ENCODE peak calls at places on chromosome 1, in four cellular contexts. One of them, this sample, is unnamed.

GRCh38 chr1:30814292-30814691 is 56.7 kb upstream of the LAPTM5 start:
- DNase-seq in astrocyte of the cerebellum: no peak
- DNase-seq in right cardiac atrium: no peak
- DNase-seq in naive B cell: no peak
- DNase-seq in this sample: no peak

GRCh38 chr1:180566495-180566894 is 7.7 kb downstream of the OVAAL start:
- DNase-seq in astrocyte of the cerebellum: no peak
- DNase-seq in right cardiac atrium: no peak
- DNase-seq in naive B cell: no peak
- DNase-seq in this sample: no peak

GRCh38 chr1:150065184-150065871 is 2.2 kb upstream of the VPS45 start:
- DNase-seq in astrocyte of the cerebellum: no peak
- DNase-seq in right cardiac atrium: no peak
- DNase-seq in naive B cell: no peak
- DNase-seq in this sample: no peak

GRCh38 chr1:248821101-248821500 is 4.6 kb downstream of the SH3BP5L start:
- DNase-seq in astrocyte of the cerebellum: peak; percentile 27
- DNase-seq in right cardiac atrium: no peak
- DNase-seq in naive B cell: no peak
- DNase-seq in this sample: no peak

GRCh38 chr1:11253226-11253625 is 9.1 kb downstream of the MTOR start:
- DNase-seq in right cardiac atrium: no peak
- DNase-seq in astrocyte of the cerebellum: no peak
- DNase-seq in naive B cell: no peak
- DNase-seq in this sample: no peak

GRCh38 chr1:9180077-9180819 is 51.3 kb upstream of the GPR157 start:
- DNase-seq in astrocyte of the cerebellum: no peak
- DNase-seq in naive B cell: no peak
- DNase-seq in right cardiac atrium: no peak
- DNase-seq in this sample: no peak

GRCh38 chr1:155062702-155063411 is 683 bp upstream of the EFNA4 start:
- DNase-seq in right cardiac atrium: peak; percentile 60
- DNase-seq in astrocyte of the cerebellum: no peak
- DNase-seq in naive B cell: peak; percentile 65
- DNase-seq in this sample: peak; percentile 77

GRCh38 chr1:147634645-147635044 is 35.7 kb downstream of the ACP6 start:
- DNase-seq in astrocyte of the cerebellum: no peak
- DNase-seq in naive B cell: no peak
- DNase-seq in right cardiac atrium: no peak
- DNase-seq in this sample: no peak

GRCh38 chr1:43586136-43586726 is 55.5 kb downstream of the PTPRF start:
- DNase-seq in astrocyte of the cerebellum: no peak
- DNase-seq in right cardiac atrium: no peak
- DNase-seq in naive B cell: no peak
- DNase-seq in this sample: no peak

GRCh38 chr1:41735587-41736290 is 183.0 kb downstream of the HIVEP3 start:
- DNase-seq in right cardiac atrium: peak; percentile 47
- DNase-seq in astrocyte of the cerebellum: no peak
- DNase-seq in naive B cell: no peak
- DNase-seq in this sample: no peak

GRCh38 chr1:15951341-15952153 is 24.4 kb downstream of the ZBTB17 start:
- DNase-seq in naive B cell: no peak
- DNase-seq in right cardiac atrium: no peak
- DNase-seq in astrocyte of the cerebellum: no peak
- DNase-seq in this sample: no peak

GRCh38 chr1:29581256-29581655 is 344.9 kb downstream of the PTPRU start:
- DNase-seq in naive B cell: no peak
- DNase-seq in right cardiac atrium: no peak
- DNase-seq in astrocyte of the cerebellum: peak; percentile 33
- DNase-seq in this sample: no peak

GRCh38 chr1:12096615-12097014 is 33.5 kb downstream of the TNFRSF8 start:
- DNase-seq in astrocyte of the cerebellum: no peak
- DNase-seq in naive B cell: no peak
- DNase-seq in right cardiac atrium: no peak
- DNase-seq in this sample: no peak

GRCh38 chr1:244324176-244324883 is 127.4 kb downstream of the ADSS2 start:
- DNase-seq in astrocyte of the cerebellum: no peak
- DNase-seq in right cardiac atrium: no peak
- DNase-seq in naive B cell: no peak
- DNase-seq in this sample: no peak

GRCh38 chr1:9628541-9629444 is 22.7 kb upstream of the PIK3CD start:
- DNase-seq in astrocyte of the cerebellum: no peak
- DNase-seq in right cardiac atrium: no peak
- DNase-seq in naive B cell: peak; percentile 56
- DNase-seq in this sample: peak; percentile 82

GRCh38 chr1:157776971-157777386 is at the start of gene FCRL2:
- DNase-seq in naive B cell: peak; percentile 32
- DNase-seq in right cardiac atrium: no peak
- DNase-seq in astrocyte of the cerebellum: no peak
- DNase-seq in this sample: peak; percentile 46

GRCh38 chr1:223230161-223230881 is 87.3 kb upstream of the TLR5 start:
- DNase-seq in astrocyte of the cerebellum: peak; percentile 86
- DNase-seq in right cardiac atrium: no peak
- DNase-seq in naive B cell: no peak
- DNase-seq in this sample: no peak

GRCh38 chr1:108512239-108513071 is 47.4 kb upstream of the EEIG2 start:
- DNase-seq in naive B cell: peak; percentile 30
- DNase-seq in right cardiac atrium: no peak
- DNase-seq in astrocyte of the cerebellum: no peak
- DNase-seq in this sample: no peak

GRCh38 chr1:198491596-198491995 is 48.9 kb downstream of the ATP6V1G3 start:
- DNase-seq in astrocyte of the cerebellum: no peak
- DNase-seq in naive B cell: no peak
- DNase-seq in right cardiac atrium: no peak
- DNase-seq in this sample: no peak

GRCh38 chr1:234737915-234738314 is 127.9 kb upstream of the IRF2BP2 start:
- DNase-seq in right cardiac atrium: no peak
- DNase-seq in astrocyte of the cerebellum: no peak
- DNase-seq in naive B cell: no peak
- DNase-seq in this sample: no peak

GRCh38 chr1:54965624-54966340 is 14.6 kb upstream of the TMEM61 start:
- DNase-seq in naive B cell: no peak
- DNase-seq in astrocyte of the cerebellum: no peak
- DNase-seq in right cardiac atrium: peak; percentile 72
- DNase-seq in this sample: peak; percentile 59

GRCh38 chr1:47915677-47916353 is 81.4 kb downstream of the TRABD2B start:
- DNase-seq in astrocyte of the cerebellum: no peak
- DNase-seq in right cardiac atrium: no peak
- DNase-seq in naive B cell: no peak
- DNase-seq in this sample: no peak

GRCh38 chr1:7403265-7404045 is 367.6 kb upstream of the VAMP3 start:
- DNase-seq in naive B cell: no peak
- DNase-seq in right cardiac atrium: no peak
- DNase-seq in astrocyte of the cerebellum: no peak
- DNase-seq in this sample: peak; percentile 81

GRCh38 chr1:203227684-203228083 is 1.8 kb downstream of the CHIT1 start:
- DNase-seq in astrocyte of the cerebellum: no peak
- DNase-seq in naive B cell: no peak
- DNase-seq in right cardiac atrium: no peak
- DNase-seq in this sample: no peak

GRCh38 chr1:207745285-207745684 is 6.6 kb upstream of the CD46 start:
- DNase-seq in right cardiac atrium: no peak
- DNase-seq in astrocyte of the cerebellum: no peak
- DNase-seq in naive B cell: no peak
- DNase-seq in this sample: no peak

GRCh38 chr1:29416267-29416666 is 179.9 kb downstream of the PTPRU start:
- DNase-seq in astrocyte of the cerebellum: no peak
- DNase-seq in naive B cell: no peak
- DNase-seq in right cardiac atrium: no peak
- DNase-seq in this sample: no peak

GRCh38 chr1:197103295-197103694 is 36.2 kb upstream of the F13B start:
- DNase-seq in astrocyte of the cerebellum: no peak
- DNase-seq in naive B cell: no peak
- DNase-seq in right cardiac atrium: no peak
- DNase-seq in this sample: no peak

GRCh38 chr1:87878873-87879272 is 550.2 kb downstream of the LMO4 start:
- DNase-seq in right cardiac atrium: no peak
- DNase-seq in naive B cell: no peak
- DNase-seq in astrocyte of the cerebellum: no peak
- DNase-seq in this sample: no peak

GRCh38 chr1:109910123-109910962 is at the start of gene CSF1:
- DNase-seq in right cardiac atrium: peak; percentile 82
- DNase-seq in astrocyte of the cerebellum: peak; percentile 71
- DNase-seq in naive B cell: peak; percentile 33
- DNase-seq in this sample: peak; percentile 73

GRCh38 chr1:43796111-43796581 is 88.8 kb downstream of the ST3GAL3 start:
- DNase-seq in naive B cell: no peak
- DNase-seq in astrocyte of the cerebellum: peak; percentile 97
- DNase-seq in right cardiac atrium: no peak
- DNase-seq in this sample: no peak

GRCh38 chr1:113812661-113813135 is 422 bp upstream of the RSBN1 start:
- DNase-seq in naive B cell: no peak
- DNase-seq in astrocyte of the cerebellum: no peak
- DNase-seq in right cardiac atrium: no peak
- DNase-seq in this sample: no peak

GRCh38 chr1:173050865-173051264 is at the start of gene TNFSF18:
- DNase-seq in naive B cell: no peak
- DNase-seq in right cardiac atrium: no peak
- DNase-seq in astrocyte of the cerebellum: peak; percentile 67
- DNase-seq in this sample: no peak

GRCh38 chr1:99818063-99818699 is 32.0 kb upstream of the AGL start:
- DNase-seq in astrocyte of the cerebellum: no peak
- DNase-seq in right cardiac atrium: no peak
- DNase-seq in naive B cell: no peak
- DNase-seq in this sample: no peak

GRCh38 chr1:16119504-16119903 is 36.4 kb downstream of the EPHA2 start:
- DNase-seq in naive B cell: no peak
- DNase-seq in astrocyte of the cerebellum: no peak
- DNase-seq in right cardiac atrium: no peak
- DNase-seq in this sample: no peak

GRCh38 chr1:87902830-87903614 is 574.3 kb downstream of the LMO4 start:
- DNase-seq in naive B cell: no peak
- DNase-seq in right cardiac atrium: no peak
- DNase-seq in astrocyte of the cerebellum: no peak
- DNase-seq in this sample: peak; percentile 14

This sample was measured in GM06990.